ENCODE peak calls at places on chromosomes 1 and 21, in five cellular contexts. E is WTC11, R is HepG2, I is H1, O is K562. L is an unnamed sample.

GRCh38 chr1:70205076-70205436 is 323 bp downstream of the LRRC40 start:
- DNase-seq in I (no peak), R (no peak), E (no peak), O (no peak), L (no peak)

GRCh38 chr1:143698016-143698415 is 273.8 kb downstream of the FAM72C start:
- DNase-seq in O (peak; percentile 61), I (peak; percentile 73), E (peak; percentile 64), R (peak; percentile 15), L (peak; percentile 71)

GRCh38 chr21:36452281-36452680 is 27.6 kb downstream of the CLDN14 start:
- DNase-seq in E (no peak), R (no peak), O (no peak), I (no peak), L (no peak)

GRCh38 chr1:88684482-88685238 is 587 bp downstream of the PKN2 start:
- DNase-seq in E (peak; percentile 85), I (peak; percentile 83), R (peak; percentile 18), O (peak; percentile 87), L (peak; percentile 91)

GRCh38 chr1:165914136-165914798 is 86.9 kb downstream of the UCK2 start:
- DNase-seq in R (peak; percentile 67), E (peak; percentile 65), I (peak; percentile 72), O (peak; percentile 78), L (peak; percentile 81)

GRCh38 chr1:92752719-92753118 is 32.2 kb downstream of the EVI5 start:
- DNase-seq in R (no peak), I (no peak), O (no peak), E (no peak), L (no peak)

GRCh38 chr1:15102646-15103045 is 50.9 kb upstream of the TMEM51 start:
- DNase-seq in R (no peak), O (no peak), E (no peak), I (no peak), L (no peak)

GRCh38 chr1:197808843-197809242 is 33.6 kb upstream of the DENND1B start:
- DNase-seq in I (no peak), O (no peak), E (no peak), R (no peak), L (no peak)

GRCh38 chr21:25240974-25241373 is 366.3 kb downstream of the MRPL39 start:
- DNase-seq in I (no peak), O (no peak), E (no peak), R (no peak), L (no peak)

GRCh38 chr1:28301368-28302174 is 27.3 kb upstream of the MED18 start:
- DNase-seq in E (no peak), I (no peak), R (no peak), O (peak; percentile 16), L (no peak)

GRCh38 chr1:204363335-204364114 is 3.8 kb upstream of the PLEKHA6 start:
- DNase-seq in O (peak; percentile 84), E (peak; percentile 73), R (peak; percentile 50), I (peak; percentile 91), L (peak; percentile 89)

GRCh38 chr1:176638713-176639112 is 175.7 kb downstream of the PAPPA2 start:
- DNase-seq in O (no peak), I (no peak), R (no peak), E (no peak), L (no peak)

GRCh38 chr1:156435551-156436318 is 64.8 kb downstream of the MEF2D start:
- DNase-seq in O (no peak), I (no peak), E (no peak), R (no peak), L (no peak)

GRCh38 chr1:153882296-153882912 is 40.4 kb downstream of the GATAD2B start:
- DNase-seq in I (no peak), R (no peak), O (no peak), E (no peak), L (peak; percentile 20)

GRCh38 chr1:75836528-75836927 is 39.8 kb downstream of the MSH4 start:
- DNase-seq in E (no peak), R (no peak), O (no peak), I (no peak), L (no peak)

DNA sequence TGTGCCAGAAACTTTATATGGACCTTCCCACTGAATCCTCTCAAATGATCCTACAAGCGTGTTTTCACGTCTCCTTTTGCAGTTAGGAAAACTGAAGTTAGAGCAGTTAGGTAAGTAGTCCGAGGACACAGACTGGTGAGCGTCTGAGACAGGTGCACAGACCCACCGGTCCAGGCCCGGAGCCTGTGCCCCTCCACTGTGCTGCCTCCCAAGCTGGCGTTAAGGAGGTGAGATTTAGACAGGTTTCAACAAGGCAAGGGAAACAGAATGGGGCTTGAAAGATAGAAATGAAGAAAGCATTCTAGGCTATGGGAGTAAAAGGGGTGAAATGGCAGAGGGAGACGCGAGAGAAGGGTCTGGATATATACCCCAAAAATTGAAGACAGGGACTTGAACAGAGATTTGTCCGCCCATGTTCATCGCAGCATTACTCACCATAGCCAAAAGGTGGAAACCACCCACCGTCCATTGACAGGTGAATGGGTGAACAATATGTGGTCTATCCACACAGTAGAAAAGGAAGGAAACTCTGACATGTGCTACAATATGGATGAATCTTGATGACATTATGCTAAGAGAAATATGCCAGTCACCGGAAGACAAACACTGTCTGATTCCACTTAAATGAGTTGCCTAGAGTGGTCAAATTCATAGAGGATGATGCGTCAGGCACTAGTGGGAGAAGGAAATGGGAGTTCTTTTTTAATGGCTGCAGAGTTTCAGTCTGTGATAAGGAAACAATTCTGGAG is 15.7 kb upstream of the PKP1 start:
- DNase-seq in R (no peak), I (no peak), O (no peak), E (no peak), L (no peak)
- TF ChIP-seq CREB1 in R (no peak), I (no peak), O (no peak), E (no peak), L (no peak)

GRCh38 chr1:27097484-27097917 is 57.4 kb downstream of the SLC9A1 start:
- DNase-seq in O (peak; percentile 90), E (peak; percentile 84), R (peak; percentile 58), I (peak; percentile 93), L (peak; percentile 84)

GRCh38 chr1:27100797-27101491 is 54.0 kb downstream of the SLC9A1 start:
- DNase-seq in I (no peak), E (no peak), O (no peak), R (no peak), L (no peak)

GRCh38 chr1:27099904-27100796 is 54.8 kb downstream of the SLC9A1 start:
- DNase-seq in I (peak; percentile 59), E (no peak), R (no peak), O (peak; percentile 63), L (peak; percentile 53)

GRCh38 chr1:27099154-27099903 is 55.6 kb downstream of the SLC9A1 start:
- DNase-seq in E (no peak), I (no peak), R (peak; percentile 55), O (peak; percentile 78), L (peak; percentile 39)

GRCh38 chr1:27098447-27099153 is 56.3 kb downstream of the SLC9A1 start:
- DNase-seq in E (no peak), O (no peak), R (peak; percentile 11), I (no peak), L (no peak)
- TF ChIP-seq CREB1 in E (no peak), O (no peak), R (no peak), I (no peak), L (no peak)

DNA sequence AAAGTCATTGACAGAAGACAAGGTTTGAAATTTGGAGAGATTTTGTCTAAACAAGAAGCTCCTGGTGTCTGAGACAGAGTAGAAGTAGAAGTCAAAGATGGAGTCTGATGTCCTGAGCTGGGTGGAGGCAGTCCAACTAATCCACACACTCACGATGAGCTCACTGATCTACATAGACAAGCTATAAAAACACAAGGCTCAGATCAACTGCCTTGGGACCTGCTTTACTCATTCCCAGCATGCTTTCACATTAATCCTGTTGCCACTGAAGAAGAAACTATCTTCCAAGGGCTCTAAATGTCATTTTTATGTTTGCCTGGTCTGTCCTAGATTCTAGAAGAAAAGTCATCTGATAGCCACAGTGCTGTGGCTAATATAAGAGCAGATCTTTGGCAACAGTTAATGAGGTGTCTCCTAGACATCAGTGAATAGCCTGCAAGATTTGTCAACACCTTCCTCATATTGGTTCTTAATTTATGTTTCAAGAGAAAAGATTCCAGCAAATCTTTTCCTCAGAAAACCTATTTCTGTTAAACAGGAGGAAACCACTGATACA is 522.7 kb downstream of the NUF2 start:
- DNase-seq in O (no peak), R (no peak), E (no peak), I (no peak), L (no peak)
- TF ChIP-seq CREB1 in O (no peak), R (no peak), E (no peak), I (no peak), L (no peak)

DNA sequence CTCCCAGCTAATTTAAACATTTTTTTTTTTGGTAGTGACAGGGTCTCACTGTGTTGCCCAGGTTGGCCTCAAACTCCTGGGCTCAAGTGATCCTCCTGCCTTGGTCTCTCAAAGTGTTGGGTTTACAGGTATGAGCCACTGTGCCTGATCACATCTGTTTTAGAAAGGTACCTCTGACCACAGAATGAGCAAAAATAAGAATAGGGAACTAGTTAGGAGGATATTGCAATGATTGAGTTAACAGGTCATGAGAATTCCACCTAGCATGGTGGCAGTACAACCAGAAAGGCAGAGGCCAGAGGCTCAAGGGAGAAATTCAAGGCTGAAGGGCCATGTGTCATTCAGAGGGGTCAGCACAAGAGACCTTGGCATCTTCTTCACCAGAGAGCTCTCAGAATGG is 49.6 kb downstream of the ELAPOR1 start:
- DNase-seq in E (no peak), R (no peak), I (no peak), O (no peak), L (no peak)
- TF ChIP-seq CREB1 in E (no peak), R (no peak), I (no peak), O (no peak), L (no peak)

GRCh38 chr1:224621813-224622682 is 5.9 kb downstream of the CNIH3 start:
- DNase-seq in I (no peak), O (no peak), R (no peak), E (no peak), L (no peak)

GRCh38 chr1:224623310-224623714 is 7.2 kb downstream of the CNIH3 start:
- DNase-seq in I (no peak), R (no peak), O (no peak), E (no peak), L (no peak)

GRCh38 chr1:224622831-224623230 is 6.7 kb downstream of the CNIH3 start:
- DNase-seq in O (no peak), E (no peak), I (no peak), R (no peak), L (no peak)

GRCh38 chr1:224624432-224624831 is 8.3 kb downstream of the CNIH3 start:
- DNase-seq in I (no peak), O (no peak), E (no peak), R (no peak), L (no peak)

DNA sequence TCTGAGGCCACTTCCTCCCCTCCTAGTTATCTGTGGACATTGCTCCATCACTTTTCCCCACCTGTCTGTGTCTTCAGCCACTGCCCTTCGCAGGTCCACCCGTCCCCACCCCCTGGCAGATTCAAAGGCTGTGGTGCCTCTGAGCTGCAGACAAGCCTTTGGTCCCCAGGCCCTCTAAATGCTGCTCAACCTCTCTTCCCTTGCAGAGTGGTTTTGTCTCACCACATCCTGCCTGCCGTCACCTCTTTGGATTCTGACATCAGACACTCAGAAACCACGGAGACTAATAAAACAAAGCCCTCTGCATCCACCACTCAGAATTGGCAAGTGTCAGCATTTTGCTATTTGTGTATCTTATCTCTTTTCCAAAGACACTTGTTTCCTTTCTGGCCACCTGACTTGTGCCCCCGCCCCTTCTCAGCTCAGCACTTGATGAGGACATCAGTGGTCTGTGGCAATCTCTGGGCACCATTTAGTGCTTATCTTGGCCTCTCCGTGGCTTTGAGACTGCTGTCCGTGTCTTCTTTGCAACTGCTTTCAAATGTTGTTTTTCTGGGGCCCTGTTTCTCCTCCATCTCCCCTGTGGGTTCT is 7.7 kb downstream of the CNIH3 start:
- DNase-seq in R (no peak), O (no peak), I (no peak), E (no peak), L (no peak)
- TF ChIP-seq CREB1 in R (no peak), O (no peak), I (no peak), E (no peak), L (no peak)

L was measured in GM23338.